ENCODE peak calls at places on chromosomes 13 and 19, in five cellular contexts. K is PC-9, R is right atrium auricular region, V is fibroblast of lung, D is tibial nerve. B is an unnamed sample.

GRCh38 chr13:114055766-114056165 is 76.7 kb downstream of the RASA3 start:
- DNase-seq in D (no peak), V (no peak), R (no peak), K (no peak), B (no peak)

GRCh38 chr19:31613683-31614219 is 264.5 kb upstream of the TSHZ3 start:
- DNase-seq in R (no peak), V (no peak), K (no peak), D (no peak), B (no peak)

GRCh38 chr13:97724450-97724849 is 229.0 kb upstream of the IPO5 start:
- DNase-seq in R (no peak), D (no peak), K (no peak), V (no peak), B (no peak)

GRCh38 chr13:24716011-24716410 is 35.8 kb downstream of the ATP12A start:
- DNase-seq in K (no peak), R (no peak), V (no peak), D (no peak), B (no peak)

GRCh38 chr19:58545286-58546068 is 1.6 kb downstream of the TRIM28 start:
- DNase-seq in D (no peak), K (no peak), V (no peak), R (no peak), B (no peak)

GRCh38 chr19:7744199-7744786 is 3.0 kb downstream of the CD209 start:
- DNase-seq in K (no peak), V (no peak), D (no peak), R (no peak), B (no peak)

GRCh38 chr19:10142701-10143375 is 23.1 kb upstream of the EIF3G start:
- DNase-seq in R (no peak), K (no peak), D (no peak), V (no peak), B (no peak)

GRCh38 chr13:113360446-113360845 is 3.5 kb downstream of the GRTP1 start:
- DNase-seq in R (no peak), V (no peak), D (no peak), K (no peak), B (peak; percentile 48)

GRCh38 chr13:113022391-113023216 is 53.6 kb downstream of the MCF2L start:
- DNase-seq in R (no peak), V (no peak), D (no peak), K (peak; percentile 64), B (no peak)

GRCh38 chr13:102039264-102039663 is 362.6 kb downstream of the FGF14 start:
- DNase-seq in R (no peak), K (no peak), V (no peak), D (no peak), B (no peak)

GRCh38 chr19:48444933-48445194 is 919 bp upstream of the GRWD1 start:
- DNase-seq in R (no peak), K (no peak), D (no peak), V (no peak), B (no peak)

GRCh38 chr13:109468123-109468522 is 318.3 kb downstream of the IRS2 start:
- DNase-seq in V (no peak), R (no peak), K (no peak), D (no peak), B (no peak)

GRCh38 chr13:90185734-90186133 is 1161.8 kb upstream of the MIR17HG start:
- DNase-seq in K (no peak), D (no peak), V (no peak), R (no peak), B (no peak)

GRCh38 chr19:29711584-29712132 is 3.4 kb downstream of the C19orf12 start:
- DNase-seq in R (no peak), K (no peak), V (no peak), D (no peak), B (no peak)

GRCh38 chr13:112355274-112355843 is 20.8 kb upstream of the SPACA7 start:
- DNase-seq in R (no peak), K (no peak), D (no peak), V (no peak), B (peak; percentile 54)

GRCh38 chr19:5181331-5181730 is 159.3 kb downstream of the PTPRS start:
- DNase-seq in V (no peak), R (no peak), D (no peak), K (no peak), B (no peak)

GRCh38 chr19:10107254-10107653 is 1.1 kb downstream of the PPAN start:
- DNase-seq in V (no peak), D (no peak), K (no peak), R (no peak), B (no peak)

GRCh38 chr13:20940083-20940482 is 37.5 kb upstream of the XPO4 start:
- DNase-seq in V (peak; percentile 67), D (no peak), K (no peak), R (no peak), B (no peak)

GRCh38 chr13:64069892-64070291 is 2654.2 kb upstream of the PCDH20 start:
- DNase-seq in R (no peak), D (no peak), V (no peak), K (no peak), B (no peak)

GRCh38 chr19:7159105-7159933 is 89.8 kb downstream of the ZNF557 start:
- DNase-seq in V (peak; percentile 95), D (no peak), R (peak; percentile 89), K (no peak), B (peak; percentile 81)

GRCh38 chr19:48926909-48927308 is 6.6 kb upstream of the DHDH start:
- DNase-seq in D (peak; percentile 50), V (peak; percentile 98), K (peak; percentile 39), R (peak; percentile 82), B (peak; percentile 85)

GRCh38 chr13:33340631-33341030 is 55.1 kb upstream of the STARD13 start:
- DNase-seq in D (no peak), V (peak; percentile 58), R (no peak), K (no peak), B (no peak)

GRCh38 chr13:73146705-73147104 is 87.9 kb downstream of the KLF5 start:
- DNase-seq in R (no peak), K (no peak), V (no peak), D (no peak), B (no peak)

GRCh38 chr13:99843872-99844271 is 127.7 kb downstream of the ZIC5 start:
- DNase-seq in K (no peak), V (no peak), R (no peak), D (no peak), B (no peak)

GRCh38 chr19:48613024-48613851 is 1.6 kb downstream of the FAM83E start:
- DNase-seq in K (no peak), R (no peak), D (no peak), V (no peak), B (no peak)

GRCh38 chr13:52767949-52768516 is 28.4 kb upstream of the CNMD start:
- DNase-seq in R (no peak), K (no peak), V (no peak), D (no peak), B (no peak)

GRCh38 chr19:35013820-35014754 is 14.0 kb downstream of the GRAMD1A start:
- DNase-seq in R (no peak), K (no peak), V (no peak), D (no peak), B (no peak)

GRCh38 chr13:100341327-100341726 is 247.3 kb downstream of the GGACT start:
- DNase-seq in D (no peak), R (no peak), K (no peak), V (no peak), B (no peak)

GRCh38 chr13:66994498-66995365 is 235.4 kb downstream of the PCDH9 start:
- DNase-seq in R (no peak), V (no peak), K (no peak), D (no peak), B (no peak)

GRCh38 chr13:50352720-50353491 is 337.7 kb downstream of the KCNRG start:
- DNase-seq in D (no peak), V (no peak), R (no peak), K (no peak), B (no peak)

GRCh38 chr13:50129923-50130685 is 114.9 kb downstream of the KCNRG start:
- DNase-seq in D (peak; percentile 61), R (no peak), V (peak; percentile 46), K (peak; percentile 30), B (peak; percentile 80)

GRCh38 chr19:40519352-40520322 is 52.8 kb downstream of the SPTBN4 start:
- DNase-seq in V (peak; percentile 45), K (no peak), D (no peak), R (no peak), B (no peak)

GRCh38 chr19:16782719-16783118 is 46.5 kb upstream of the SIN3B start:
- DNase-seq in V (no peak), D (no peak), K (no peak), R (no peak), B (no peak)

GRCh38 chr19:49676690-49677231 is 310 bp upstream of the PRMT1 start:
- DNase-seq in K (peak; percentile 99), R (peak; percentile 100), D (peak; percentile 100), V (peak; percentile 100), B (peak; percentile 100)

GRCh38 chr19:18506101-18506534 is 15.8 kb downstream of the ELL start:
- DNase-seq in R (no peak), K (no peak), V (no peak), D (no peak), B (no peak)
- H3K4me1 ChIP-seq in R (peaks cover 4% of the 10 kb centered on the region), K (peaks cover 15% of the 10 kb centered on the region), V (peaks cover 22% of the 10 kb centered on the region), D (peaks cover 89% of the 10 kb centered on the region), B (peaks cover 4% of the 10 kb centered on the region)

GRCh38 chr19:13882841-13883240 is 5.9 kb downstream of the NANOS3 start:
- DNase-seq in V (no peak), R (no peak), D (no peak), K (no peak), B (no peak)
- H3K4me1 ChIP-seq in V (peaks cover 14% of the 10 kb centered on the region), R (no peaks in the 10 kb centered on the region), D (peaks cover 41% of the 10 kb centered on the region), K (peaks cover 27% of the 10 kb centered on the region), B (peaks cover 11% of the 10 kb centered on the region)

DNA sequence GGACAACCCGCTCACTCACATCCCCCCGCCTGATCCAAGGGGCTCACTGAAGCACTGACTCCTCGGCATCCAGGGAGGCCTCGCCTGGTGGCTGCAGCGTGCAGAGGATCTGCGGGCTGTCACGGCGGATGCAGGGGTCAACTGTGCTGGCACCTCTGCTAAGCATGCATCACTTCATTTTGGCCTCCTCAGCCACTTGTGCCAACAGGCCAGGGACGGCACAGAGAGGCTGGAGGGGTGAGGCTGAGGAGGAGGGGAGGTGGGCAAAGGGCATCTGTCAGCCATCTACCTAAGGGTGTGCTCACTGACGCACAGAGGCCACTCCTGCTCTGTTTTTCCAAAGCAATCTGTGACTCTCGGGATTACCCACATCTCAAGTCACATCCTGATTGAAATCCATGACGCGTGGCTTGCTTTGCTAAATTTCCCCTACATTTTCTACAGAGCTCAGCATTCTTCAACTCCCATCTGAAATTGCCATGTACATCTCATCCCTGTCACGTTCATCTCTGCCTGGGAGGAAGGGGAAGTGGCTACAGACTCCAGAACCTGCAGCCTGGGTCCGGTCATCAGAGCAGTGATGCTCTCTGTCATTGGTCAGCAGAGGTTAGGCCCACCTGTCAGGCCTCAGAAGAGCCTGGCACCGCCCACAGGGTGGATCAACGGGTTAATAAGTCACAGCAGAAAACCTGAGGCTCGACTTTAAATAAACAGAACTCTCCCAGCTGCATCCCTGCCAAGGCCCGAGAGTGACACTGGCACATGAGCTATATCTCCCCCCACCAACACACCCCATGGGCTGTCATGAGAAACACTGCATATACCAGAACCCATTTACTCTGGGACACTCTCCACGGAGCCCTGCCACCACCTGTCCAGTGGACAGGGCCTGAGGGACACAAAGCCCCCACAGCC is 17.6 kb downstream of the ELL start:
- DNase-seq in V (no peak), D (no peak), K (no peak), R (no peak), B (no peak)
- H3K4me1 ChIP-seq in V (peaks cover 22% of the 10 kb centered on the region), D (peaks cover 99% of the 10 kb centered on the region), K (peaks cover 15% of the 10 kb centered on the region), R (peaks cover 4% of the 10 kb centered on the region), B (peaks cover 4% of the 10 kb centered on the region)

DNA sequence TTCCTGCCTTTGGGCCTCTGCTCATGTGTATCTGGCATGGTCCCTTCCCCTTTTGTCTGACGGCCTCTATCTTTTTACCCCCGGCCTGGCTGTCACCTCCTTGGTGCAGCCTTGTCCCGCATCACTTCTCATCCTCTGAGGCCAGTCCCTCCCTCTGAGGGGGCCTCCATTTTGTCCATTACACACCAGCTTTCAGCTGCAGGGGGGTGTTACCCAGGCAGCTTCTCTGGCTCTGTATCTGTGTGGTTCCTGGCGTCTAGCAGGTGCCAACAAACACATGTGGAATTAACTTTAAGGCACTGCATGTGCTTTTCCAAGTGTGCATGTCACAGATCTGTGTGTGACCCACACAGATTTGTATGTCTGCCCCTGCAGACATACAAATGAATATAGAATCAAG is 52.4 kb downstream of the LYL1 start:
- DNase-seq in R (no peak), K (no peak), V (no peak), D (no peak), B (no peak)
- H3K4me1 ChIP-seq in R (no peaks in the 10 kb centered on the region), K (peaks cover 41% of the 10 kb centered on the region), V (peaks cover 44% of the 10 kb centered on the region), D (peaks cover 76% of the 10 kb centered on the region), B (peaks cover 85% of the 10 kb centered on the region)